ENCODE peak calls at places on chromosomes 6 and 20, in seven cellular contexts. T is testis; W is right atrium auricular region; M is naive thymus-derived CD4-positive, alpha-beta T cell; J is GM23338; O is mucosa of descending colon; B is left lung. R is an unnamed sample. For H3K4me1, the result is how much of the 10 kb centered on the place peaks cover.

GRCh38 chr6:339480-339879 is 47.2 kb downstream of the DUSP22 start:
- DNase-seq in M (no peak), W (no peak), T (no peak), J (no peak), B (no peak), O (no peak), R (no peak)

GRCh38 chr6:51398064-51398740 is 579.5 kb downstream of the TFAP2B start:
- DNase-seq in J (peak), B (no peak), W (no peak), T (no peak), M (no peak), O (no peak), R (no peak)

GRCh38 chr6:89117285-89118108 is at the start of gene SRSF12:
- DNase-seq in O (peak), W (no peak), J (peak), M (peak), T (peak), B (peak), R (peak)

GRCh38 chr6:169853196-169854082 is 102.0 kb downstream of the ERMARD start:
- DNase-seq in T (no peak), J (no peak), M (no peak), B (no peak), W (peak), O (no peak), R (no peak)

GRCh38 chr6:166684866-166685265 is 57.8 kb upstream of the RPS6KA2 start:
- DNase-seq in B (no peak), T (no peak), M (no peak), W (no peak), J (no peak), O (no peak), R (no peak)

GRCh38 chr6:24064106-24064505 is 61.9 kb upstream of the NRSN1 start:
- DNase-seq in O (peak), B (no peak), M (no peak), J (peak), T (peak), W (no peak), R (peak)

GRCh38 chr6:127932708-127933107 is 31.9 kb upstream of the THEMIS start:
- DNase-seq in B (peak), T (no peak), J (peak), M (no peak), O (no peak), W (no peak), R (no peak)

GRCh38 chr6:119493980-119494379 is 144.4 kb upstream of the MAN1A1 start:
- DNase-seq in O (no peak), J (no peak), B (no peak), W (no peak), M (no peak), T (no peak), R (no peak)

GRCh38 chr6:112409311-112409710 is 62.2 kb downstream of the RFPL4B start:
- DNase-seq in M (no peak), O (no peak), B (no peak), W (no peak), J (no peak), T (no peak), R (peak)

GRCh38 chr6:11848852-11849731 is 70.5 kb upstream of the ADTRP start:
- DNase-seq in J (no peak), O (peak), M (no peak), W (no peak), T (no peak), B (no peak), R (no peak)

GRCh38 chr6:125855783-125856182 is 65.0 kb downstream of the NCOA7 start:
- DNase-seq in T (no peak), O (no peak), J (no peak), W (no peak), M (no peak), B (no peak), R (no peak)

GRCh38 chr20:61773081-61773631 is 292.5 kb downstream of the TAF4 start:
- DNase-seq in T (peak), M (no peak), O (no peak), W (no peak), B (no peak), J (no peak), R (no peak)

GRCh38 chr6:142696123-142696522 is 248.9 kb downstream of the HIVEP2 start:
- DNase-seq in M (no peak), J (no peak), W (no peak), T (no peak), O (no peak), B (no peak), R (no peak)

GRCh38 chr6:15148356-15149058 is 97.4 kb upstream of the JARID2 start:
- DNase-seq in O (no peak), W (no peak), B (no peak), J (peak), M (no peak), T (no peak), R (peak)

GRCh38 chr6:170132011-170132521 is 158.8 kb downstream of the DLL1 start:
- DNase-seq in B (no peak), O (no peak), J (no peak), W (no peak), M (no peak), T (peak), R (no peak)

GRCh38 chr6:169828176-169828575 is 76.8 kb downstream of the ERMARD start:
- DNase-seq in J (no peak), M (no peak), W (peak), T (peak), B (no peak), O (no peak), R (no peak)

GRCh38 chr6:129485746-129486145 is 224.2 kb downstream of the ARHGAP18 start:
- DNase-seq in W (no peak), O (no peak), M (no peak), T (no peak), B (no peak), J (no peak), R (no peak)

GRCh38 chr6:43076093-43076927 is at the start of gene PTK7:
- DNase-seq in T (peak), O (peak), B (peak), M (no peak), J (peak), W (no peak), R (peak)

GRCh38 chr20:23507346-23507745 is 16.4 kb downstream of the CST8 start:
- DNase-seq in W (no peak), J (peak), O (no peak), M (no peak), B (no peak), T (no peak), R (peak)

GRCh38 chr6:91482498-91482897 is 895.6 kb upstream of the MAP3K7 start:
- DNase-seq in M (no peak), O (no peak), W (no peak), B (no peak), T (no peak), J (no peak), R (no peak)

GRCh38 chr20:22846829-22847228 is 188.3 kb upstream of the SSTR4 start:
- DNase-seq in J (no peak), T (no peak), B (no peak), O (no peak), W (no peak), M (no peak), R (no peak)

GRCh38 chr6:24117016-24117415 is 9.0 kb upstream of the NRSN1 start:
- DNase-seq in M (no peak), T (no peak), B (no peak), W (no peak), O (no peak), J (no peak), R (no peak)

GRCh38 chr6:1406306-1407058 is 17.1 kb downstream of the FOXF2 start:
- DNase-seq in W (no peak), B (no peak), M (no peak), J (no peak), T (peak), O (no peak), R (no peak)

GRCh38 chr20:24872291-24873014 is 76.6 kb upstream of the CST7 start:
- DNase-seq in O (no peak), M (no peak), W (peak), J (no peak), T (peak), B (no peak), R (peak)

GRCh38 chr20:1457992-1458391 is 8.7 kb downstream of the NSFL1C start:
- DNase-seq in J (no peak), B (no peak), O (no peak), M (no peak), W (no peak), T (no peak), R (no peak)

GRCh38 chr20:17873410-17874270 is 95.0 kb downstream of the SNX5 start:
- DNase-seq in O (peak), B (peak), J (peak), W (peak), M (no peak), T (peak), R (peak)

GRCh38 chr6:153989989-153990388 is 49.1 kb upstream of the OPRM1 start:
- DNase-seq in O (no peak), W (no peak), B (no peak), M (no peak), J (no peak), T (no peak), R (no peak)

GRCh38 chr6:160767019-160767646 is 65.1 kb downstream of the PLG start:
- DNase-seq in B (peak), W (peak), O (peak), M (no peak), T (peak), J (peak), R (peak)

GRCh38 chr6:39980839-39981580 is 46.7 kb upstream of the MOCS1 start:
- DNase-seq in B (no peak), O (peak), W (no peak), T (peak), J (peak), M (no peak), R (peak)

GRCh38 chr6:69179681-69180080 is 544.6 kb downstream of the ADGRB3 start:
- DNase-seq in O (no peak), W (no peak), T (no peak), B (peak), J (peak), M (no peak), R (no peak)

GRCh38 chr6:101401792-101402617 is 8.5 kb downstream of the GRIK2 start:
- DNase-seq in W (no peak), T (no peak), M (no peak), J (peak), O (no peak), B (peak), R (no peak)

GRCh38 chr6:113317870-113318269 is 539.3 kb upstream of the MARCKS start:
- DNase-seq in M (no peak), B (no peak), T (no peak), J (no peak), W (no peak), O (no peak), R (no peak)

GRCh38 chr6:137552146-137552545 is 58.0 kb upstream of the OLIG3 start:
- DNase-seq in J (no peak), M (no peak), O (no peak), T (no peak), W (no peak), B (no peak), R (no peak)

GRCh38 chr20:58717278-58718091 is 24.9 kb downstream of the NPEPL1 start:
- DNase-seq in W (peak), O (no peak), B (peak), M (no peak), T (no peak), J (no peak), R (peak)

GRCh38 chr20:57104113-57104512 is 162.3 kb downstream of the BMP7 start:
- DNase-seq in T (no peak), O (no peak), M (no peak), J (no peak), B (no peak), W (no peak), R (no peak)

GRCh38 chr6:36907781-36908180 is 22.0 kb downstream of the C6orf89 start:
- DNase-seq in O (no peak), T (peak), M (no peak), J (no peak), B (no peak), W (no peak), R (no peak)
- H3K4me1 ChIP-seq in O (under half), T (under half), M (under half), J (under half), B (under half), W (under half), R (under half)

GRCh38 chr6:156989159-156989806 is 212.1 kb downstream of the ARID1B start:
- DNase-seq in B (no peak), T (no peak), O (no peak), W (no peak), M (no peak), J (no peak), R (no peak)
- H3K4me1 ChIP-seq in B (under half), T (under half), O (under half), W (under half), M (under half), J (half or more), R (under half)

GRCh38 chr6:149340200-149340599 is 22.7 kb downstream of the TAB2 start:
- DNase-seq in W (no peak), O (no peak), M (no peak), J (no peak), T (no peak), B (no peak), R (no peak)
- H3K4me1 ChIP-seq in W (under half), O (under half), M (under half), J (under half), T (under half), B (under half), R (under half)

DNA sequence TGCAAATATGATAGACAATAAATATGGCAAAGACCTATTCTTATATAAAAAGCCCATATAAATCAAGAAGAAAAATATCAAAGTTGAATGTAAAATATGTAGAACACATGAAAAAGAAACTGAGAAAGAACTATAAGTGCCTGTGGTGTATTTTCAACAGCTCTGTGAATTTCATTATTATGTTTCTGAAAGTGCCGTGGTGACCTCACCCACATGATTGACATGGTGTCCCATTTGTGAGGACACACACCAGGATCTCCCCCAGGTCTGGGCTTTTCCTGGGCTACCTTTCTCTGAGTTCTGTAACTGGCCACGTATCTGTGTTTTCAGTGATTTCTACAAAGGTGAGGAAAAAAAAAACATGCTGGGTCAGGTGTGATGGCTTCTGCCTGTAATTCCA is 86.7 kb downstream of the BMP6 start:
- DNase-seq in O (no peak), J (no peak), T (no peak), B (no peak), M (no peak), W (no peak), R (no peak)
- H3K4me1 ChIP-seq in O (under half), J (under half), T (under half), B (under half), M (under half), W (under half), R (under half)

R was measured in SJCRH30.